ENCODE peak calls at places on chromosomes 4 and X, in four cellular contexts. G is ureter, E is Right ventricle myocardium superior, I is HFFc6. B is an unnamed sample.

GRCh38 chr4:183600189-183600685 is 58.7 kb downstream of the RWDD4 start:
- DNase-seq in G (no peak), E (no peak), I (no peak), B (no peak)

GRCh38 chrX:134936542-134936941 is 54.2 kb upstream of the SMIM10 start:
- DNase-seq in G (no peak), E (no peak), I (peak; percentile 71), B (peak; percentile 78)

GRCh38 chr4:184306470-184306869 is 88.8 kb upstream of the ENPP6 start:
- DNase-seq in G (no peak), E (no peak), I (no peak), B (no peak)

GRCh38 chrX:150314186-150314585 is 48.9 kb upstream of the MAMLD1 start:
- DNase-seq in G (no peak), E (no peak), I (no peak), B (no peak)

GRCh38 chr4:46889410-46889809 is 19.6 kb downstream of the COX7B2 start:
- DNase-seq in G (no peak), E (no peak), I (no peak), B (no peak)

GRCh38 chr4:150074064-150074463 is 4.2 kb upstream of the DCLK2 start:
- DNase-seq in G (no peak), E (no peak), I (no peak), B (no peak)

GRCh38 chr4:182206916-182207315 is 36.3 kb upstream of the TENM3 start:
- DNase-seq in G (no peak), E (no peak), I (no peak), B (no peak)

GRCh38 chrX:118975831-118976598 is 1.6 kb downstream of the LONRF3 start:
- DNase-seq in G (peak; percentile 77), E (peak; percentile 85), I (no peak), B (peak; percentile 0)

GRCh38 chr4:16136771-16137170 is 52.9 kb upstream of the PROM1 start:
- DNase-seq in G (no peak), E (no peak), I (no peak), B (no peak)

GRCh38 chr4:85866508-85866907 is 391.6 kb downstream of the ARHGAP24 start:
- DNase-seq in G (no peak), E (no peak), I (no peak), B (no peak)

GRCh38 chr4:41178372-41179085 is 35.8 kb downstream of the APBB2 start:
- DNase-seq in G (no peak), E (no peak), I (peak; percentile 80), B (peak; percentile 80)

GRCh38 chr4:57071340-57071739 is 38.8 kb downstream of the IGFBP7 start:
- DNase-seq in G (no peak), E (peak; percentile 68), I (no peak), B (peak; percentile 48)

GRCh38 chr4:163111588-163111987 is 55.1 kb downstream of the NAF1 start:
- DNase-seq in G (no peak), E (no peak), I (peak; percentile 4), B (no peak)

GRCh38 chr4:129561886-129562285 is 465.9 kb downstream of the C4orf33 start:
- DNase-seq in G (no peak), E (no peak), I (no peak), B (no peak)

GRCh38 chr4:153409924-153410501 is 56.1 kb upstream of the TMEM131L start:
- DNase-seq in G (no peak), E (no peak), I (no peak), B (peak; percentile 21)

GRCh38 chr4:82744284-82744963 is 54.2 kb downstream of the SCD5 start:
- DNase-seq in G (no peak), E (no peak), I (no peak), B (no peak)

GRCh38 chrX:24145340-24146186 is 4.0 kb upstream of the ZFX start:
- DNase-seq in G (no peak), E (no peak), I (peak; percentile 62), B (peak; percentile 30)

GRCh38 chrX:116290359-116290758 is 119.8 kb downstream of the AGTR2 start:
- DNase-seq in G (no peak), E (no peak), I (no peak), B (no peak)

GRCh38 chr4:185775792-185776555 is 36.0 kb downstream of the SORBS2 start:
- DNase-seq in G (no peak), E (no peak), I (peak; percentile 39), B (no peak)

GRCh38 chrX:4263005-4263404 is 549.6 kb upstream of the PRKX start:
- DNase-seq in G (no peak), E (no peak), I (no peak), B (no peak)

GRCh38 chrX:118056870-118057269 is 59.7 kb downstream of the KLHL13 start:
- DNase-seq in G (no peak), E (no peak), I (no peak), B (no peak)

GRCh38 chr4:47562297-47562696 is 77.2 kb downstream of the ATP10D start:
- DNase-seq in G (no peak), E (no peak), I (peak; percentile 49), B (no peak)

GRCh38 chrX:153634832-153635231 is 12.2 kb upstream of the DUSP9 start:
- DNase-seq in G (no peak), E (no peak), I (no peak), B (no peak)

B was measured in HCEC 1CT.